ENCODE peak calls at places on chromosomes 4 and X, in five cellular contexts. C, K, Q, N and B are unnamed samples. For H3K9me3, the result is how much of the 10 kb centered on the place peaks cover.

GRCh38 chrX:13938053-13938765 is 91.5 kb downstream of the GEMIN8 start:
- DNase-seq in C (no peak), K (no peak), Q (no peak), N (no peak), B (peak)

GRCh38 chrX:156000361-156000926 is 2.9 kb downstream of the IL9R start:
- DNase-seq in C (no peak), K (no peak), Q (no peak), N (no peak), B (no peak)

GRCh38 chrX:2430265-2430825 is 70.4 kb downstream of the DHRSX start:
- DNase-seq in C (no peak), K (no peak), Q (no peak), N (no peak), B (peak)

GRCh38 chr4:147370881-147371280 is 110.0 kb upstream of the EDNRA start:
- DNase-seq in C (no peak), K (no peak), Q (no peak), N (no peak), B (no peak)

GRCh38 chr4:184450743-184451142 is 23.6 kb downstream of the IRF2 start:
- DNase-seq in C (no peak), K (no peak), Q (no peak), N (no peak), B (no peak)

GRCh38 chrX:134416106-134416505 is 43.9 kb upstream of the HPRT1 start:
- DNase-seq in C (no peak), K (no peak), Q (no peak), N (no peak), B (no peak)

GRCh38 chr4:88746186-88746585 is 48.6 kb upstream of the NAP1L5 start:
- DNase-seq in C (no peak), K (no peak), Q (no peak), N (no peak), B (no peak)

GRCh38 chr4:101527186-101527585 is 179.9 kb upstream of the PPP3CA start:
- DNase-seq in C (no peak), K (no peak), Q (no peak), N (no peak), B (no peak)

GRCh38 chr4:186149872-186150271 is 41.5 kb upstream of the CYP4V2 start:
- DNase-seq in C (peak), K (no peak), Q (peak), N (no peak), B (no peak)

GRCh38 chr4:143482753-143483362 is 30.6 kb upstream of the SMARCA5 start:
- DNase-seq in C (no peak), K (no peak), Q (peak), N (no peak), B (no peak)

GRCh38 chr4:158315706-158316105 is 105.4 kb downstream of the TMEM144 start:
- DNase-seq in C (no peak), K (no peak), Q (peak), N (no peak), B (no peak)

GRCh38 chr4:85486425-85487101 is 11.6 kb downstream of the ARHGAP24 start:
- DNase-seq in C (no peak), K (no peak), Q (no peak), N (no peak), B (no peak)

GRCh38 chr4:159047478-159048165 is 55.3 kb upstream of the RAPGEF2 start:
- DNase-seq in C (no peak), K (no peak), Q (peak), N (no peak), B (no peak)

GRCh38 chr4:87151730-87152129 is 68.7 kb downstream of the KLHL8 start:
- DNase-seq in C (no peak), K (no peak), Q (peak), N (no peak), B (no peak)

GRCh38 chr4:1396806-1397455 is 9.3 kb downstream of the NKX1-1 start:
- DNase-seq in C (no peak), K (no peak), Q (no peak), N (peak), B (peak)

GRCh38 chr4:169070895-169071218 is 60.8 kb upstream of the CBR4 start:
- DNase-seq in C (no peak), K (no peak), Q (no peak), N (peak), B (no peak)

GRCh38 chr4:102789317-102789717 is 28.5 kb upstream of the MANBA start:
- DNase-seq in C (no peak), K (no peak), Q (peak), N (no peak), B (no peak)

GRCh38 chr4:1767770-1768366 is 25.2 kb upstream of the FGFR3 start:
- DNase-seq in C (peak), K (no peak), Q (peak), N (no peak), B (peak)

GRCh38 chr4:14110407-14110806 is 482.9 kb upstream of the BOD1L1 start:
- DNase-seq in C (no peak), K (no peak), Q (no peak), N (no peak), B (no peak)
- H3K4me3 ChIP-seq in C (no peak), K (no peak), Q (no peak), N (no peak), B (no peak)

DNA sequence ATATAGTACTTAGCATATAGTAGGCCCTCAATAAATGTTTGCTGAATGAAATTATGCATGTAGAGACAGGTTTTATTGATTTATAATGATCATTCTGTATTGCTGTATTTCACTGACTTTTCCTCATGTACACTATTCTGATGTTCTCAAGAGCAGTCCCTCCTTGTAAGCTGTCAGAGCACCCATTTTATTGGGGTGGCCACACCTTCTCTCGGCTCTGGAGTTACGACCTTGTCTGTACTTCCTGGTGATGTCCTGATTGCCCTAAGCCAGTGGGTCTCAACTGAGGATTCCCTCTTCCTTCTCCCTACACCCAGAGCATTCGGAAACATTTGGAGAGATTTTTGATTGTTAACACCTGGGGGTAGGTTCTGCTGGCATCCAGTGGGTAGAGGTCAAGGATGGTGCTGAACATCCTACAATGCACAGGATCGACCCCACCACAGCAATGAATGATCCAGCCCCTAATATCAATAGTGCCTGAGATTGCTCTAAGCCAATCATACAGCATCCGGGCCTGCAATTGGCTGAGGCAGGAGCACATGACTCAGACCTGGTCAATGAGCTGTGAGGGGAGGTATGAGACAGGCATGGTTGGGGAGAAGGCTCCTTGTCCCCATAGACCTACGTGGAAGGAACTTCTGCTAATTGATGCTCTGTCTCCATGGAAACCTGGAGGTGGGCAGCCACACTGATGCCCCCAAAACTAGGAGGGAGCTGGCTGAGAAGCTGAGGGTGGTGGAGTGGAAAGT is 58.8 kb downstream of the CLDN34 start:
- DNase-seq in C (no peak), K (no peak), Q (no peak), N (no peak), B (no peak)
- H3K9me3 ChIP-seq in C (under half), K (under half), Q (under half), N (under half), B (under half)

DNA sequence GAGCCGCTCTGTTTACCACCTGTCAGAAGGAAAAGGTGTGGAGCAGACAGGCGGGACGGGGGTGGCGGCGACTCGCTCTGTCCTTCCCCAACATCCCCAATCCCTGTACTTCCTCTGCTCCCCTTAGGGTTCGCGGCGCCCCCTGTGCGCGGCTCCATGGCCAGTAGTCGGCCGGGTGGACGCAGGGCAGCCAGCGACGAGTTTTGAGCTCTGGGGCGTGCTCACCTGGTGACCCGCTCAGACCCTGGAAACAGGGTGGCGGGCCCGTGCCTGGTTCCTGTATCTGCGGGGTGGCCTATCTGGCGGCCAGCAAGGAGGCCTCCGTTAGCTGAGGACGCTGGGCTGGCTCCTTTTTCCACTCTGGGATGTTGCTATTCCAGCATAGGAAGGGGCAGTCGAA is 5.4 kb upstream of the MAGIX start:
- DNase-seq in C (no peak), K (no peak), Q (no peak), N (no peak), B (no peak)
- H3K4me3 ChIP-seq in C (no peak), K (no peak), Q (no peak), N (no peak), B (no peak)

GRCh38 chrX:47644557-47645091 is 5.7 kb downstream of the ELK1 start:
- DNase-seq in C (no peak), K (no peak), Q (no peak), N (no peak), B (no peak)

GRCh38 chrX:47648376-47648775 is 2.0 kb downstream of the ELK1 start:
- DNase-seq in C (no peak), K (no peak), Q (no peak), N (no peak), B (no peak)

GRCh38 chrX:47643926-47644325 is 6.4 kb downstream of the ELK1 start:
- DNase-seq in C (no peak), K (no peak), Q (peak), N (no peak), B (no peak)

GRCh38 chrX:47646636-47647035 is 3.7 kb downstream of the ELK1 start:
- DNase-seq in C (no peak), K (no peak), Q (no peak), N (no peak), B (no peak)

GRCh38 chrX:47645530-47645929 is 4.8 kb downstream of the ELK1 start:
- DNase-seq in C (no peak), K (no peak), Q (no peak), N (no peak), B (no peak)
- H3K9me3 ChIP-seq in C (under half), K (under half), Q (under half), N (under half), B (under half)

GRCh38 chr4:75860606-75861005 is 41.6 kb downstream of the PPEF2 start:
- DNase-seq in C (no peak), K (no peak), Q (no peak), N (no peak), B (no peak)
- H3K4me3 ChIP-seq in C (no peak), K (no peak), Q (no peak), N (no peak), B (no peak)

DNA sequence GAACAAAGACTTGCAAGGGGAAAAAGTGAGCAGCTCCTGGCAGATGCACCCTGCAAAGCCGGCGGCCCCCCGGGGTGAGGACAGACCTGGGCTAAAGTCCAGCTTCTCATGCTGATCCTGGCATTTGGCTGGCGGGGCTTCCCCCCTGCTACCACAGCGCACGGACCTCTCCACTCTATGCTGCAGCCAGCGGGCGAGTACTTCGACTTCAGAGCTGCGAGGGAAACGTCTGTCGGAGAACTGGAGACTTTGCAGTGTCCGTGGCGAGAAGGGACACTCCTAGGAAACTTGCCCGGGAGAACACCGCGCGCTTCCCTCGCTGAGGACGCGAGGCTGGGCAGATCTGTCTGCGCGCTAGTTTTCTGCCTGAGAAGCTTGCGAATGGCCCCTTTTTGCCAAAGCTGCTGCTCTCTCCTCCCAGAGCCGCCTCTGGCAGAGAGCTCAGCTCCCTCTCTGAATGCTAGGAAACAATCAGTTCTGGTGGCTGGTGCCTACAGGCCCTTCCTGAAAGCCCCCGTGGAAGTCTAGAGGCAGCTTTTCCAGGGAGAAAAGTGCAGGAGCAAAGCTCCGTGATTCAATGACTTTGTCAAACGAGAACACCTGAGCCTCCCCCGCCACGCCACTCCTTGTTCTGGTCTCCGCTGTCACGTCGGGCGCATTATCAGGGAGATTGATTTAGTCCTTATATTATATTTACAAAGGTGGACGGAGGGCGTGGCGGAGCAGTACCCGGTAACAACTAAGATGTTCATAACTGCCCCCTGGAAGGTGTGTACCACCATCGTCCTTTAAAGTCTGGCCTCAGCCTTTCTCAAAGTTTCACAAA is 284.0 kb downstream of the PACRGL start:
- DNase-seq in C (peak), K (no peak), Q (peak), N (no peak), B (peak)
- H3K9me3 ChIP-seq in C (under half), K (under half), Q (under half), N (under half), B (under half)

GRCh38 chr4:156609421-156609820 is 362.2 kb downstream of the PDGFC start:
- DNase-seq in C (no peak), K (no peak), Q (no peak), N (no peak), B (no peak)
- H3K4me3 ChIP-seq in C (no peak), K (no peak), Q (no peak), N (no peak), B (no peak)

GRCh38 chr4:54877006-54877405 is 219.2 kb downstream of the KIT start:
- DNase-seq in C (no peak), K (no peak), Q (no peak), N (no peak), B (no peak)

GRCh38 chr4:54882616-54883015 is 224.9 kb downstream of the KIT start:
- DNase-seq in C (no peak), K (no peak), Q (no peak), N (no peak), B (no peak)

GRCh38 chr4:54879576-54879975 is 221.8 kb downstream of the KIT start:
- DNase-seq in C (no peak), K (no peak), Q (no peak), N (no peak), B (no peak)
- H3K9me3 ChIP-seq in C (under half), K (under half), Q (under half), N (under half), B (under half)